ENCODE peak calls at places on chromosome 1, in eight cellular contexts. Y is right lobe of liver; H is psoas muscle; X is testis; M is hepatocyte; B is prostate gland; I is mucosa of descending colon; G is effector memory CD4-positive, alpha-beta T cell. Z is an unnamed sample. For H3K9me3 and H3K36me3, the result is how much of the 10 kb centered on the place peaks cover.

GRCh38 chr1:25821630-25822091 is 1.9 kb downstream of the MTFR1L start:
- DNase-seq in M (no peak), B (no peak), X (peak), I (no peak), H (peak), G (no peak), Y (no peak), Z (peak)

GRCh38 chr1:60970081-60970509 is 112.3 kb upstream of the NFIA start:
- DNase-seq in G (no peak), H (no peak), B (no peak), M (peak), I (no peak), X (no peak), Y (no peak), Z (no peak)

GRCh38 chr1:229192031-229192430 is 78.9 kb upstream of the RAB4A start:
- DNase-seq in H (no peak), X (no peak), I (no peak), Y (no peak), G (no peak), M (no peak), B (no peak), Z (no peak)

GRCh38 chr1:204506091-204506968 is 9.9 kb upstream of the MDM4 start:
- DNase-seq in M (peak), H (peak), Y (no peak), I (peak), X (peak), B (peak), G (peak), Z (peak)

GRCh38 chr1:32195972-32196823 is 4.2 kb upstream of the CCDC28B start:
- DNase-seq in I (no peak), Y (no peak), M (no peak), X (no peak), B (no peak), H (peak), G (no peak), Z (no peak)

GRCh38 chr1:61183471-61184034 is 101.2 kb downstream of the NFIA start:
- DNase-seq in M (peak), G (no peak), B (peak), X (peak), H (no peak), I (peak), Y (peak), Z (peak)

GRCh38 chr1:208243851-208244583 is at the start of gene PLXNA2:
- DNase-seq in I (peak), X (peak), M (peak), H (peak), Y (peak), B (peak), G (peak), Z (peak)

GRCh38 chr1:167676205-167676915 is 45.4 kb upstream of the MPZL1 start:
- DNase-seq in B (no peak), Y (no peak), X (no peak), H (no peak), M (no peak), G (no peak), I (no peak), Z (no peak)

GRCh38 chr1:237759371-237759770 is 131.4 kb downstream of the ZP4 start:
- DNase-seq in X (no peak), I (no peak), M (no peak), H (no peak), Y (no peak), B (no peak), G (no peak), Z (no peak)

GRCh38 chr1:224059897-224060462 is 53.9 kb upstream of the FBXO28 start:
- DNase-seq in Y (no peak), M (no peak), G (no peak), X (no peak), H (no peak), I (no peak), B (no peak), Z (no peak)

GRCh38 chr1:36068866-36069265 is 15.0 kb upstream of the TEKT2 start:
- DNase-seq in H (no peak), B (no peak), I (no peak), X (no peak), M (no peak), Y (no peak), G (no peak), Z (no peak)

GRCh38 chr1:68954841-68955240 is 458.0 kb upstream of the DEPDC1 start:
- DNase-seq in G (no peak), Y (no peak), M (no peak), H (no peak), B (no peak), X (no peak), I (no peak), Z (no peak)

GRCh38 chr1:227661495-227661894 is 73.6 kb downstream of the JMJD4 start:
- DNase-seq in X (no peak), Y (no peak), I (no peak), B (no peak), M (no peak), G (no peak), H (no peak), Z (no peak)

GRCh38 chr1:227662933-227663332 is 72.2 kb downstream of the JMJD4 start:
- DNase-seq in X (no peak), B (no peak), M (no peak), H (no peak), G (no peak), Y (no peak), I (no peak), Z (no peak)

DNA sequence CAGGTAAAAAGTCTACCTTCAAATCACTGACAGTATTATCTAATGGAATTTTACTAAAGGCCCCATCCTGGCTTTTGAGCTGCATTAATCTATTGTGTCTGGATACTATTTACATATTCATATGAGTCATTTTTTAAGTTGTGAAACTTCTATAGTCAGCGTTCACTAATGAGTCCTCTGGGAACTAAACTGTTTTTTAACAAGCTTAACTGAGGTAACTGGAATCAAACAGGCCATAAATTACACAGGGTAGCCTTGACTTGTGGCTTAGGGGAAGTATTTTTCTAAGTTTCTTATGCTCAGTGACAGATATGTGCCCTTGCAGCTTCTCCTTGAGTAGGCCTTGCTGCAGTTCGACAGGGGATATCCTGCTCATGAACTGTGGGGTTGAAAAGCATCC is 68.8 kb downstream of the JMJD4 start:
- DNase-seq in Y (no peak), B (no peak), X (no peak), G (no peak), M (no peak), H (no peak), I (no peak), Z (no peak)
- H3K9me3 ChIP-seq in Y (under half), B (under half), X (under half), G (half or more), M (under half), H (half or more), I (half or more), Z (half or more)

GRCh38 chr1:39003787-39004186 is 12.7 kb downstream of the AKIRIN1 start:
- DNase-seq in B (no peak), Y (no peak), X (no peak), G (no peak), I (no peak), M (no peak), H (no peak), Z (no peak)
- H3K36me3 ChIP-seq in B (under half), Y (half or more), X (under half), G (half or more), I (under half), M (under half), H (half or more), Z (under half)

GRCh38 chr1:80837066-80837465 is 963.7 kb upstream of the ADGRL2 start:
- DNase-seq in Y (no peak), H (no peak), G (no peak), M (no peak), X (no peak), B (no peak), I (no peak), Z (no peak)

GRCh38 chr1:80841261-80841660 is 959.5 kb upstream of the ADGRL2 start:
- DNase-seq in X (no peak), Y (no peak), I (no peak), G (no peak), M (no peak), B (no peak), H (no peak), Z (no peak)

GRCh38 chr1:80836505-80836904 is 964.2 kb upstream of the ADGRL2 start:
- DNase-seq in M (no peak), H (no peak), X (no peak), I (no peak), G (no peak), Y (no peak), B (no peak), Z (no peak)
- H3K9me3 ChIP-seq in M (under half), H (under half), X (under half), I (under half), G (under half), Y (under half), B (under half), Z (under half)

DNA sequence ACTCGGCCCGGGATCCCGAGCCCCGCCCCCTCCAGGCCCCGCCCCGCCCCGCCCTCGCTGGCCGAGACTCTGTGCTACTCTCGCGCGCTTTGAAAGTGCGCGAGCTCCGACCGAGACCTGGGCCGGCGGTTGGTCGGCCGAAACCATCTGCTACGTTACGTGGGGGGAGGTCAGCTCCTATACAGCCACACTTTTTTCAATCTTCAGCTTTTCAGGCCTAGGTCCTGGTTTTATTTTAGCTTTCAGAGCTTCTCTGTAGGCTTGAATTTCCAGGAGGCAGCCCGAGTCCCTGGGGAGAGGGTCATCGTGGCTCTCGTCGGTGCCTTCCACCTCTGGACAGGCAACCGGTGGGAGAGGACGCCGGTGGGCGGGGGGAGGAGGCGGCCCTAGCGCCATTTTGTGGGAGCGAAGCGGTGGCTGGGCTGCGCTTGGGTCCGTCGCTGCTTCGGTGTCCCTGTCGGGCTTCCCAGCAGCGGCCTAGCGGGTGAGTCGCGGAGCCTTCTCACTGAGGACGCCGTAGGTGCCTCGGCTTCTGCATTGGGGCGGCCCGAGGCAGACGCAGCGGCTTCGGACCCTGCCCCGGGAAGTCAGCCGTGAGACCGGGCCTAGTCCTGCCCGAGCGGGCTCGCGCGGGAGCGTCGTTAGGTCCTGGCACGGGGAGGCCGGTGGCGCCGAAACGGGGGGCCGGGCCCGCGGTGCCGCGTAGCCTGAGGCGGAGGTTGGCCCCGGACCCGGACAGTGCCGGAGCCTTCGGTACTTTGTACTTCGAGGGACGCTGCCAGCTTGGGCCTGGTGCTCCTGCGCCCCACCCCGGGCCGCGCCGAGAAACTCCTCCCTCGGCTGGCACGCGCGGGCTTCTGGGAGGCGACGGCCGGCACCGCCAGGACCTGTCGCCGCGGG is at the start of gene TARDBP:
- DNase-seq in X (peak), M (peak), Y (peak), H (peak), I (peak), B (peak), G (peak), Z (peak)
- H3K36me3 ChIP-seq in X (under half), M (under half), Y (under half), H (under half), I (under half), B (under half), G (under half), Z (under half)

GRCh38 chr1:11281518-11282331 is 8.7 kb downstream of the UBIAD1 start:
- DNase-seq in Y (no peak), G (no peak), I (no peak), X (peak), M (no peak), H (no peak), B (no peak), Z (no peak)
- H3K9me3 ChIP-seq in Y (under half), G (under half), I (under half), X (under half), M (under half), H (under half), B (under half), Z (under half)

DNA sequence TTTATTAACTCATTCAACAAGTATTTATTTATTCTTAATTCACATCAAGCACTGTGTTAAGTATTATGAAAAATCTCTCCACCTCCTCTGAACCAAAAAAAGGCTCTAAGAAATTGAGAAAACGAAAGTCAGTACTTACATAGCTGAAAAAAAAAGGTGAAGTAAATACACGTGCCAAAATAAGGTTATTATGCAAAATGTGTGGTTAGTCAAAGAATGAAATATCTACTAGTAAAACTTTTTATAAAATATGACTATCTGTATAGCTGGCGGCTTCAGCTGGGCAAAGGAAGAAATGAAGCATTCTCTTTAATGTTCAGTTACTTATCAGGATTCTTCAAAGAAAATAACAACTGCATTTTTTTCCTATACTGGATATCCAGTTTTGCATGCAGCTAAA is 35.5 kb upstream of the ASPM start:
- DNase-seq in H (no peak), Y (no peak), M (no peak), X (no peak), I (no peak), B (no peak), G (no peak), Z (no peak)
- H3K36me3 ChIP-seq in H (half or more), Y (under half), M (under half), X (under half), I (under half), B (under half), G (under half), Z (under half)

GRCh38 chr1:248065604-248066003 is 19.0 kb downstream of the OR2L3 start:
- DNase-seq in I (no peak), Y (no peak), B (no peak), M (no peak), X (no peak), G (no peak), H (no peak), Z (no peak)
- H3K9me3 ChIP-seq in I (under half), Y (under half), B (under half), M (under half), X (under half), G (under half), H (under half), Z (under half)

Z was measured in uterus.